ENCODE peak calls at places on chromosomes 4 and X, in ten cellular contexts. B is right cardiac atrium; X is hippocampal formation; P is stimulated activated CD4-positive, alpha-beta T cell treated with anti-CD3 and anti-CD28 coated beads, Interleukin-15, amount 100 ng/mL, for 1 hour; I is WTC11; J is NCI-H1092; M is renal cortical epithelial cell; S is CD8-positive, alpha-beta T cell; A is kidney; W is smooth muscle cell of the brain vasculature. V is an unnamed sample.

GRCh38 chr4:147943159-147943638 is 211.3 kb downstream of the ARHGAP10 start:
- DNase-seq in S (no peak), P (no peak), X (no peak), W (no peak), I (no peak), B (no peak), J (no peak), M (peak; percentile 15), A (no peak), V (no peak)

GRCh38 chr4:147768113-147768512 is 36.2 kb downstream of the ARHGAP10 start:
- DNase-seq in J (no peak), B (no peak), X (no peak), I (no peak), A (no peak), P (no peak), S (no peak), W (no peak), M (peak; percentile 58), V (no peak)

GRCh38 chrX:13430136-13430827 is 110.4 kb upstream of the ATXN3L start:
- DNase-seq in W (peak; percentile 13), I (no peak), A (no peak), P (no peak), X (no peak), B (no peak), M (no peak), S (no peak), J (no peak), V (no peak)

GRCh38 chrX:49039598-49040375 is 3.4 kb downstream of the TFE3 start:
- DNase-seq in A (peak; percentile 92), P (no peak), W (peak; percentile 77), B (peak; percentile 73), X (peak; percentile 48), J (no peak), I (peak; percentile 85), M (peak; percentile 91), S (peak; percentile 29), V (peak; percentile 82)

GRCh38 chr4:119212964-119213606 is 572 bp downstream of the USP53 start:
- DNase-seq in B (peak; percentile 92), S (peak; percentile 56), J (peak; percentile 45), I (peak; percentile 86), M (peak; percentile 92), P (peak; percentile 26), W (peak; percentile 86), X (peak; percentile 54), A (peak; percentile 97), V (peak; percentile 93)

GRCh38 chr4:2330119-2331042 is 68.5 kb upstream of the MXD4 start:
- DNase-seq in M (peak; percentile 55), P (no peak), S (no peak), W (no peak), J (no peak), X (no peak), A (peak; percentile 45), I (no peak), B (no peak), V (no peak)

GRCh38 chrX:22310779-22311178 is 38.1 kb downstream of the CBLL2 start:
- DNase-seq in B (no peak), J (no peak), W (no peak), M (peak; percentile 6), X (no peak), I (no peak), A (no peak), P (no peak), S (no peak), V (no peak)

GRCh38 chrX:155962906-155963305 is 34.6 kb upstream of the IL9R start:
- DNase-seq in P (no peak), A (no peak), B (no peak), M (no peak), X (no peak), S (no peak), W (no peak), I (no peak), J (no peak), V (no peak)

GRCh38 chr4:147078875-147079658 is 133.4 kb upstream of the TTC29 start:
- DNase-seq in S (no peak), M (peak; percentile 23), I (no peak), W (no peak), J (peak; percentile 89), X (no peak), P (no peak), A (peak; percentile 67), B (peak; percentile 45), V (peak; percentile 50)

GRCh38 chrX:154372612-154373022 is 1.8 kb downstream of the FLNA start:
- DNase-seq in X (no peak), B (no peak), S (no peak), J (no peak), M (peak; percentile 67), A (peak; percentile 85), P (no peak), W (no peak), I (no peak), V (no peak)

GRCh38 chr4:38154681-38155588 is 194.7 kb downstream of the PTTG2 start:
- DNase-seq in X (no peak), M (peak; percentile 82), S (no peak), I (no peak), A (peak; percentile 88), J (no peak), W (no peak), P (no peak), B (peak; percentile 76), V (peak; percentile 81)

GRCh38 chrX:154486052-154486395 is 391 bp downstream of the UBL4A start:
- DNase-seq in J (no peak), W (no peak), M (no peak), A (peak; percentile 82), B (peak; percentile 52), I (no peak), S (peak; percentile 28), X (no peak), P (no peak), V (peak; percentile 76)

GRCh38 chr4:184310881-184311709 is 93.4 kb upstream of the ENPP6 start:
- DNase-seq in A (peak; percentile 68), B (peak; percentile 37), J (no peak), M (peak; percentile 85), S (no peak), I (no peak), X (peak; percentile 4), P (no peak), W (no peak), V (no peak)

GRCh38 chr4:157045507-157046127 is 30.3 kb upstream of the GLRB start:
- DNase-seq in I (no peak), W (peak; percentile 28), P (no peak), S (no peak), A (no peak), B (no peak), M (peak; percentile 79), X (no peak), J (peak; percentile 6), V (no peak)

GRCh38 chr4:138736362-138736761 is 279.2 kb upstream of the NOCT start:
- DNase-seq in S (no peak), W (no peak), J (no peak), P (no peak), M (peak; percentile 70), B (no peak), I (no peak), X (no peak), A (no peak), V (no peak)

V was measured in Right ventricle myocardium inferior.